ENCODE peak calls at places on chromosomes 3 and 15, in eight cellular contexts. D is stimulated activated naive CD8-positive, alpha-beta T cell treated with anti-CD3 and anti-CD28 coated beads, Interleukin-15, amount 100 ng/mL, for 72 hours; J is Right ventricle myocardium superior; A is left ventricle myocardium superior; O is left cardiac atrium; U is activated T-cell treated with anti-CD3 and anti-CD28 coated beads, Interleukin-2, amount 50 U/mL, for 4 hours; B is right cardiac atrium; M is WTC11. R is an unnamed sample.
A peak's percentile ranks its signal among the peaks of the same experiment; 100 is the strongest.

GRCh38 chr3:134918448-134918847 is 123.4 kb downstream of the EPHB1 start:
- ATAC-seq in M (no peak), B (no peak), J (no peak), U (no peak), D (no peak), O (no peak), A (no peak), R (no peak)

GRCh38 chr15:52254331-52254730 is 41.3 kb downstream of the MYO5C start:
- ATAC-seq in A (no peak), D (peak; percentile 45), M (peak; percentile 32), J (no peak), O (no peak), B (no peak), U (no peak), R (no peak)

GRCh38 chr3:160437083-160437455 is 12.5 kb downstream of the TRIM59 start:
- ATAC-seq in A (no peak), M (peak; percentile 27), D (peak; percentile 48), B (no peak), O (no peak), U (peak; percentile 34), J (no peak), R (peak; percentile 26)

GRCh38 chr3:40379674-40380306 is 7.2 kb upstream of the ENTPD3 start:
- ATAC-seq in U (no peak), O (no peak), J (no peak), B (no peak), D (peak; percentile 61), M (no peak), A (no peak), R (no peak)

GRCh38 chr15:35047528-35047927 is 37.6 kb downstream of the NANOGP8 start:
- ATAC-seq in D (no peak), J (no peak), A (no peak), M (no peak), B (no peak), U (no peak), O (no peak), R (no peak)

GRCh38 chr3:187021748-187022402 is 91.5 kb downstream of the ST6GAL1 start:
- ATAC-seq in J (no peak), O (no peak), D (no peak), M (no peak), B (no peak), A (no peak), U (no peak), R (no peak)

GRCh38 chr3:154559623-154560022 is 129.6 kb upstream of the GPR149 start:
- ATAC-seq in D (no peak), B (no peak), A (no peak), O (no peak), U (no peak), J (no peak), M (peak; percentile 60), R (no peak)

GRCh38 chr3:12393894-12394293 is 90.4 kb upstream of the TSEN2 start:
- ATAC-seq in D (no peak), O (peak; percentile 75), J (peak; percentile 79), A (peak; percentile 59), M (no peak), U (no peak), B (peak; percentile 72), R (no peak)

GRCh38 chr3:5022187-5022965 is 43.1 kb downstream of the BHLHE40 start:
- ATAC-seq in U (peak; percentile 82), M (no peak), D (peak; percentile 81), J (no peak), B (no peak), O (no peak), A (no peak), R (no peak)

GRCh38 chr3:57791245-57791644 is 35.1 kb downstream of the SLMAP start:
- ATAC-seq in M (no peak), O (no peak), U (no peak), D (no peak), B (no peak), J (no peak), A (no peak), R (no peak)

GRCh38 chr3:130811552-130811951 is 64.9 kb upstream of the PIK3R4 start:
- ATAC-seq in B (no peak), D (no peak), M (no peak), J (no peak), U (no peak), A (no peak), O (no peak), R (no peak)

GRCh38 chr15:38202356-38202755 is 50.3 kb upstream of the SPRED1 start:
- ATAC-seq in O (no peak), M (no peak), A (no peak), U (no peak), D (no peak), B (no peak), J (no peak), R (no peak)

GRCh38 chr3:168117853-168118313 is 22.2 kb upstream of the GOLIM4 start:
- ATAC-seq in B (no peak), A (peak; percentile 25), D (no peak), J (no peak), M (no peak), U (no peak), O (no peak), R (no peak)

GRCh38 chr3:33071181-33071580 is 25.8 kb downstream of the GLB1 start:
- ATAC-seq in J (no peak), D (no peak), U (peak; percentile 45), B (no peak), A (no peak), O (no peak), M (no peak), R (no peak)

GRCh38 chr3:125058959-125059358 is 3.2 kb upstream of the HEG1 start:
- ATAC-seq in O (no peak), D (no peak), M (peak; percentile 11), U (no peak), B (no peak), J (no peak), A (no peak), R (no peak)

GRCh38 chr15:63165166-63165859 is 8.0 kb upstream of the RPS27L start:
- ATAC-seq in M (no peak), D (no peak), U (no peak), B (no peak), J (no peak), O (no peak), A (no peak), R (no peak)

GRCh38 chr3:112136959-112137693 is 4.1 kb upstream of the GCSAM start:
- ATAC-seq in O (peak; percentile 66), B (peak; percentile 31), A (peak; percentile 53), M (peak; percentile 94), D (peak; percentile 24), U (no peak), J (peak; percentile 73), R (peak; percentile 66)

GRCh38 chr15:38853608-38854007 is 289.0 kb upstream of the RASGRP1 start:
- ATAC-seq in U (no peak), M (peak; percentile 99), J (no peak), B (no peak), D (no peak), A (no peak), O (no peak), R (peak; percentile 75)

GRCh38 chr15:23415321-23415865 is 31.6 kb downstream of the GOLGA6L2 start:
- ATAC-seq in B (no peak), O (no peak), J (no peak), U (no peak), D (no peak), A (no peak), M (no peak), R (no peak)

GRCh38 chr15:29040367-29040745 is 154.6 kb downstream of the APBA2 start:
- ATAC-seq in M (peak; percentile 33), A (no peak), J (no peak), U (no peak), D (no peak), B (no peak), O (no peak), R (no peak)

GRCh38 chr3:24305795-24306467 is 188.7 kb downstream of the THRB start:
- ATAC-seq in U (no peak), J (no peak), A (no peak), D (no peak), M (peak; percentile 98), O (no peak), B (peak; percentile 38), R (peak; percentile 70)

GRCh38 chr3:25916286-25916685 is 126.4 kb downstream of the OXSM start:
- ATAC-seq in A (no peak), U (no peak), D (no peak), O (no peak), J (no peak), B (no peak), M (no peak), R (no peak)

GRCh38 chr3:59843816-59844215 is 794.0 kb upstream of the CFAP20DC start:
- ATAC-seq in J (no peak), M (no peak), O (no peak), U (no peak), B (no peak), D (no peak), A (no peak), R (no peak)

GRCh38 chr15:69576035-69576526 is 123.5 kb downstream of the RPLP1 start:
- ATAC-seq in J (peak; percentile 93), U (peak; percentile 68), M (peak; percentile 63), D (peak; percentile 85), O (peak; percentile 83), A (peak; percentile 91), B (peak; percentile 76), R (peak; percentile 87)

GRCh38 chr15:92733090-92733933 is 77.7 kb upstream of the FAM174B start:
- ATAC-seq in J (peak; percentile 49), A (no peak), B (no peak), O (no peak), U (no peak), D (no peak), M (no peak), R (no peak)

GRCh38 chr15:85554852-85555521 is 174.6 kb downstream of the AKAP13 start:
- ATAC-seq in O (no peak), U (no peak), D (peak; percentile 81), B (no peak), J (peak; percentile 10), M (no peak), A (peak; percentile 17), R (no peak)

GRCh38 chr15:97903560-97904195 is 56.8 kb upstream of the ARRDC4 start:
- ATAC-seq in O (peak; percentile 15), A (peak; percentile 55), U (peak; percentile 23), B (peak; percentile 48), M (peak; percentile 49), J (peak; percentile 41), D (peak; percentile 9), R (peak; percentile 67)

GRCh38 chr3:152277198-152277597 is 8.5 kb downstream of the MBNL1 start:
- ATAC-seq in M (no peak), J (no peak), D (no peak), O (no peak), A (no peak), B (no peak), U (no peak), R (no peak)

GRCh38 chr3:153977148-153977547 is 144.0 kb upstream of the ARHGEF26 start:
- ATAC-seq in D (no peak), J (peak; percentile 80), O (peak; percentile 80), B (peak; percentile 91), U (no peak), M (no peak), A (peak; percentile 80), R (no peak)

GRCh38 chr3:44013967-44014366 is 227.7 kb upstream of the TOPAZ1 start:
- ATAC-seq in D (no peak), M (no peak), B (no peak), U (no peak), A (no peak), O (no peak), J (no peak), R (no peak)

GRCh38 chr3:127339943-127340861 is 52.4 kb upstream of the PRR20G start:
- ATAC-seq in J (no peak), B (no peak), O (no peak), D (no peak), U (no peak), M (no peak), A (no peak), R (no peak)

GRCh38 chr3:32817195-32817560 is 619 bp upstream of the TRIM71 start:
- ATAC-seq in U (peak; percentile 39), M (no peak), A (no peak), B (peak; percentile 13), J (peak; percentile 15), D (peak; percentile 26), O (no peak), R (no peak)

GRCh38 chr3:145355175-145355574 is 805.8 kb downstream of the PLOD2 start:
- ATAC-seq in O (no peak), U (no peak), M (peak; percentile 66), D (no peak), B (no peak), A (no peak), J (no peak), R (no peak)

GRCh38 chr3:110381992-110382391 is 689.6 kb upstream of the NECTIN3 start:
- ATAC-seq in D (no peak), J (no peak), M (no peak), A (no peak), U (no peak), B (no peak), O (no peak), R (no peak)